ENCODE peak calls at places on chromosomes 1 and 21, in four cellular contexts. A is HCT116, H is K562, C is GM12878. I is an unnamed sample.

GRCh38 chr1:156276966-156277381 is 5.7 kb downstream of the SMG5 start:
- DNase-seq in C (no peak), A (no peak), H (no peak), I (no peak)

GRCh38 chr21:46108827-46109226 is 10.9 kb downstream of the COL6A2 start:
- DNase-seq in H (no peak), A (no peak), C (no peak), I (no peak)

GRCh38 chr1:76080552-76081093 is 6.1 kb downstream of the ST6GALNAC3 start:
- DNase-seq in A (no peak), H (no peak), C (no peak), I (no peak)

GRCh38 chr1:3504151-3504822 is 49.8 kb downstream of the ARHGEF16 start:
- DNase-seq in A (peak), C (no peak), H (no peak), I (no peak)

GRCh38 chr21:44985441-44986401 is 45.9 kb downstream of the SLX9 start:
- DNase-seq in A (no peak), H (no peak), C (no peak), I (no peak)

GRCh38 chr1:49435291-49435690 is 588.5 kb downstream of the AGBL4 start:
- DNase-seq in C (no peak), A (no peak), H (no peak), I (no peak)

GRCh38 chr1:17255336-17255735 is 6.4 kb downstream of the PADI3 start:
- DNase-seq in H (no peak), A (no peak), C (no peak), I (no peak)

GRCh38 chr1:101130673-101131072 is 105.1 kb upstream of the DPH5 start:
- DNase-seq in A (no peak), H (no peak), C (no peak), I (no peak)

GRCh38 chr1:247293047-247293446 is 37.2 kb downstream of the VN1R5 start:
- DNase-seq in H (no peak), A (no peak), C (no peak), I (no peak)

GRCh38 chr21:34743831-34744230 is 75.0 kb downstream of the CLIC6 start:
- DNase-seq in C (no peak), H (no peak), A (peak), I (no peak)

GRCh38 chr1:234586304-234586703 is 23.7 kb downstream of the IRF2BP2 start:
- DNase-seq in A (no peak), H (no peak), C (no peak), I (no peak)

GRCh38 chr1:234586892-234587445 is 23.0 kb downstream of the IRF2BP2 start:
- DNase-seq in A (no peak), H (no peak), C (no peak), I (peak)

GRCh38 chr1:234584926-234585325 is 25.1 kb downstream of the IRF2BP2 start:
- DNase-seq in A (no peak), H (no peak), C (no peak), I (no peak)

GRCh38 chr1:234584431-234584805 is 25.6 kb downstream of the IRF2BP2 start:
- DNase-seq in H (no peak), C (no peak), A (no peak), I (no peak)

GRCh38 chr1:234585333-234586055 is 24.5 kb downstream of the IRF2BP2 start:
- DNase-seq in H (no peak), A (no peak), C (no peak), I (no peak)
- TF ChIP-seq JUND in H (no peak), A (no peak), C (no peak), I (no peak)

DNA sequence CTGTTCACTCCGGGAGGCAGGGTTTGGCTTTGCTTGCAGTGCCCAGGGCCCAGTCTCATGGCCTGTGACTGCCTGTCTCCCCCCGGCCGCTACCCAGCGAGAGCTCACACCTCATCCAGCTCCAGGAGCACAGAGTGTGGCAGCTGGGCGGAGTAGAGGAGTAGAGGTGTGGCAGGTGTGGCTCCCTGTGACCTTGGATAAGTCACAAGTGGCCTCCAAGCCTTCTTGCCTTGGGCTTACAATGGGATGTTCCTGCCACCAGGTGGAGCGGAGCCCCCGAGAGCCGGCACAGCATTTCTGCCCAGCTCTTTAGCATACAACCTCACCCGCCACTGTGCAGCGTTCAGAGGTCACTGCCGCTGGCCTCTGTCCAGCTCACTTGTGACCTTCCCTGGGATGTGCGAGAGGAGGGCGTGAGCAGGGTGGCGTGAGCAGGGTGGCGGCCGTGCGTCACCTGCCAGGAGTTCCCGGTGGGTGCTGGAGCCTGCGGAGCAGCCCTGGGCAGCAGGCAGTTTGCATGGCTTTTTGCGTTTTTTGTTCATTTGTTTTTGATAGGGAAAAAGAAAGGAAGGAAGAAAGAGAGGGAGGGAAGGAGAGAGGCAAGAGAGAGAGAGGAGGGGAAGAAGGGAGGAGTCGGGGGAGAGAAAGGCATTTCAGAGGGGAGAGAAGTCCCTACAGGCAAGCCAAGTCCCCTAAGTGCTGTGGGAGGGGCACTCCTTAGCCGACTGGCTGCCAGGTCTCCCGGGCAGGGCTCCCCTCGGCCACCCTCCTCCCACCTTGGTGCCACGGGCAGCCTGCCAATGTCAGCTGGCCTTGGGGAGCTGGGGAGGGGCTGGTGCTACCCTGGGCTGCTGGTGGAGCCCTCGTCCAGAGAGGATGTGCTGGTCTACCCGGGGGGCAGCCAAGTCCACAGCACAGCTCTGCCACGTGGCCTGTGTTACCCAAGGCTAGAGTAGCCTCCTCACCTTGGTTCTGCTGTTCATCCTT is 42.6 kb downstream of the CRYAA start:
- DNase-seq in C (no peak), A (peak), H (no peak), I (no peak)
- TF ChIP-seq JUND in C (no peak), A (no peak), H (no peak), I (no peak)

GRCh38 chr1:181216571-181216994 is 128.1 kb downstream of the IER5 start:
- DNase-seq in C (no peak), A (no peak), H (no peak), I (no peak)
- TF ChIP-seq JUND in C (no peak), A (no peak), H (no peak), I (no peak)

GRCh38 chr1:26838474-26839338 is 12.2 kb downstream of the ZDHHC18 start:
- DNase-seq in H (no peak), C (peak), A (no peak), I (peak)
- TF ChIP-seq JUND in H (no peak), C (no peak), A (no peak), I (no peak)

DNA sequence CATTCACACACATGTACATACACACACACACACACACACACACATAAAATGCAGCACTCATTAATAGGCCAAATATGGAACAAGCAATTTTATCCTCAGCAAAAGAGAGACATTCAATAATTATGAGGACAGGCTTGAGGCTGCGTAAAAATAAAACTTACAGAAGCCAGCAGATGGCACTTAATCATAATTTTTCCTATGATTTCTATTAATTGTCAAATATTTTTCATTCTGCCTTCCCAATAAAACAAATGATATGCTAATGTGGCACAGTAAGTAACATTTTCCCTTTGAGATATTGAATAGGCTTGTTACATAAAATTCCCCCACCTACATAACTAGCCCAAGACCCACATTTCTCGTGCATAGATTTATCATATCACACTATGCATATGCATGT is 55.4 kb upstream of the PTGFRN start:
- DNase-seq in C (no peak), A (no peak), H (no peak), I (no peak)
- TF ChIP-seq JUND in C (no peak), A (no peak), H (no peak), I (no peak)

GRCh38 chr1:20640183-20640597 is 6.9 kb downstream of the PINK1 start:
- DNase-seq in H (peak), C (peak), A (peak), I (peak)
- TF ChIP-seq JUND in H (no peak), C (no peak), A (no peak), I (no peak)

DNA sequence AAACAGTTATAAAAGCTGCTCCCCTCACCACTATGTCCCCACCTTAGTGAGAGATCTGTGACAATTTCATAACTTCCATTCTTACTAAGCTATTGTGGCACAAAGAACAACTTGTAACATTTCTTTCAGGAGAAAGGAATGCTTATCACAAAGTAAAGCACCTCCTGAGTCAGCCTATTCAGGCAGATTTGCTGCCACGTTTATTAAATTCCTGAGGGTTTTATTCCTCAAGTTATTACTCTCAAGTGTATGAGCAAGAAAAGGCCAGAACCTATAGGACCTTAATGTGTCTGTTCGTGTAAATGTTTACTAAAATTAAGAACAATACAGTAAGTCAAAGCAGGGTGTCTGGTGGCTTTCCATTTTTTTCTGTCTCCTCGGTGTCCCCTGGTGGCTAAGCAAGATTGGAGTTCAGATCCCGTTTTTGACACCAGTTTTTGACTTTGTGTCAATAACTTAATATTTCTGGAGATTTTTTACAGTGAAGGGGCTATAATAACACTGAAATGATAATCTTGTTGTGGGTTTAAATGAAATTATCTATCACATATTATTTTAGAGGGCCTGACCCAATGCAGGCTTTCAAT is 1539.6 kb downstream of the BRINP3 start:
- DNase-seq in A (peak), C (no peak), H (no peak), I (peak)
- TF ChIP-seq JUND in A (no peak), C (no peak), H (no peak), I (no peak)

DNA sequence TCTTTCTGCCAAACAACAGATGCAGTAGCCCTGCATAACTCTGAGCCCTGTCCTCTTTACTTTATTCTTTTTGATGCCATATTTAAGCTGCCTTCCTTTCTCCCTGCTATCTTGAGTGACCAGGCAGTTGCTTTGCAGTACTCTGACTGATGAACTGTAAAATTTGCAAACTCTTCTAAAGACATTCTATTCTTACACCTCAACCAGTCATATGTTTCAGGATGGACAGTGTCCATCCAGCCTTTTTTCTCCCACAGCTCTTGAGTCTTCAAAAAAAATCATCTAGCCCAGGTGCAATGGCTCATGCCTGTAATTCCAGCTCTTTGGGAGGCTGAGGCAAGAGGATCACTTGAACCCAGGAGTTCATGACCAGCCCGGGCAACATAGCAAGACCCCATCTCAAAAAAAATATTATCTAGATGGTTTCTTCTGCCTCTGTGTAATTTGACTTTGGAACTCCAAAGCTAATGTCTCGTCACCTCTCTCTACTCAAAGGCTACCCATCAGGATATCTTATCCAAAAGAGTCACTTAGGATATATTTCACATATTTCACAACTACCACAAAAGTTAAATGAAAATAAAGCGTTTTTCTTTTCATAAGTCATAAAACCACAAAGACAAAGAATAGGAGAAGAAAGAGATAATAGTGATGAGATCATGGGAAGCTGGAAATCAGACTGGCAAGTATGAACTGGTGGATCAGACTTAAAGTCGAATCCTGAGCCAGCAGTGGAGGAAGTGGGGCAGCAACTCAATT is 54.6 kb upstream of the IPO9 start:
- DNase-seq in C (no peak), A (no peak), H (no peak), I (no peak)
- TF ChIP-seq JUND in C (no peak), A (no peak), H (no peak), I (no peak)

GRCh38 chr1:219533280-219533679 is 79.6 kb downstream of the ZC3H11B start:
- DNase-seq in A (no peak), H (no peak), C (no peak), I (no peak)

GRCh38 chr1:219526074-219526473 is 86.8 kb downstream of the ZC3H11B start:
- DNase-seq in A (no peak), C (no peak), H (no peak), I (no peak)

GRCh38 chr1:219527994-219528393 is 84.9 kb downstream of the ZC3H11B start:
- DNase-seq in C (no peak), H (no peak), A (no peak), I (no peak)

GRCh38 chr1:219528633-219529032 is 84.3 kb downstream of the ZC3H11B start:
- DNase-seq in H (no peak), A (no peak), C (no peak), I (no peak)

GRCh38 chr1:219529116-219529515 is 83.8 kb downstream of the ZC3H11B start:
- DNase-seq in A (no peak), C (no peak), H (no peak), I (peak)
- TF ChIP-seq JUND in A (no peak), C (no peak), H (no peak), I (no peak)